ENCODE peak calls at places on chromosomes 3 and 15, in five cellular contexts. T is PC-3, J is GM23248, W is GM23338, D is neural progenitor cell. H is an unnamed sample. For H3K79me2 and H3F3A, the result is how much of the 10 kb centered on the place peaks cover.

GRCh38 chr3:23640472-23641146 is 165.1 kb upstream of the UBE2E1 start:
- DNase-seq in W (no peak), T (no peak), D (no peak), J (peak), H (no peak)

GRCh38 chr15:77023576-77024272 is 28.8 kb downstream of the PSTPIP1 start:
- DNase-seq in J (no peak), W (no peak), T (no peak), D (no peak), H (no peak)

GRCh38 chr15:80709542-80709941 is 14.4 kb downstream of the ABHD17C start:
- DNase-seq in T (peak), J (no peak), W (no peak), D (no peak), H (no peak)

GRCh38 chr3:134030382-134030753 is 643 bp upstream of the SLCO2A1 start:
- DNase-seq in D (peak), T (no peak), J (no peak), W (peak), H (no peak)

GRCh38 chr3:153414972-153415371 is 252.9 kb downstream of the RAP2B start:
- DNase-seq in J (no peak), T (no peak), D (no peak), W (no peak), H (no peak)

GRCh38 chr15:78811124-78811824 is at the start of gene ADAMTS7:
- DNase-seq in J (peak), W (peak), T (peak), D (peak), H (peak)

GRCh38 chr3:190701096-190701532 is 161.4 kb downstream of the GMNC start:
- DNase-seq in W (peak), J (peak), T (peak), D (peak), H (peak)

GRCh38 chr3:137768361-137769320 is 4.5 kb downstream of the SOX14 start:
- DNase-seq in W (peak), D (peak), J (peak), T (no peak), H (no peak)

GRCh38 chr15:89649013-89649625 is 6.1 kb downstream of the KIF7 start:
- DNase-seq in D (no peak), W (no peak), T (no peak), J (no peak), H (no peak)

GRCh38 chr3:183428140-183429023 is at the start of gene MCF2L2:
- DNase-seq in D (peak), W (peak), J (peak), T (peak), H (peak)

GRCh38 chr15:48790716-48791115 is 20.2 kb downstream of the CEP152 start:
- DNase-seq in T (no peak), D (no peak), J (peak), W (no peak), H (no peak)

GRCh38 chr3:189531271-189531670 is 99.9 kb upstream of the TP63 start:
- DNase-seq in J (no peak), W (no peak), D (no peak), T (no peak), H (no peak)

GRCh38 chr3:68787227-68787626 is 145.1 kb downstream of the TAFA4 start:
- DNase-seq in T (no peak), D (no peak), J (no peak), W (no peak), H (no peak)

GRCh38 chr3:108830991-108831390 is 8.4 kb downstream of the TRAT1 start:
- DNase-seq in D (peak), J (no peak), T (no peak), W (no peak), H (no peak)

GRCh38 chr15:80309769-80310384 is 57.9 kb upstream of the CTXND1 start:
- DNase-seq in T (peak), D (peak), W (peak), J (peak), H (no peak)

GRCh38 chr3:19147905-19148767 is at the start of gene KCNH8:
- DNase-seq in D (peak), T (no peak), W (peak), J (no peak), H (no peak)

GRCh38 chr15:86336051-86336788 is 256.5 kb downstream of the AGBL1 start:
- DNase-seq in D (no peak), J (peak), T (peak), W (no peak), H (peak)

GRCh38 chr3:146594843-146595482 is 10.2 kb downstream of the PLSCR5 start:
- DNase-seq in W (peak), T (peak), J (peak), D (peak), H (peak)

GRCh38 chr15:82047493-82048446 is 2.0 kb upstream of the MEX3B start:
- DNase-seq in W (peak), T (no peak), J (peak), D (peak), H (no peak)

GRCh38 chr3:60240558-60240957 is 1010.7 kb downstream of the FHIT start:
- DNase-seq in W (peak), D (peak), T (no peak), J (no peak), H (no peak)

GRCh38 chr15:58574612-58575011 is 142.8 kb downstream of the LIPC start:
- DNase-seq in W (no peak), J (no peak), D (no peak), T (no peak), H (no peak)

GRCh38 chr3:49674491-49674983 is 386 bp downstream of the APEH start:
- DNase-seq in D (no peak), T (no peak), W (peak), J (no peak), H (no peak)

GRCh38 chr3:38029400-38030125 is at the start of gene PLCD1:
- DNase-seq in W (peak), J (peak), T (no peak), D (peak), H (no peak)

GRCh38 chr3:138089091-138089490 is 26.3 kb downstream of the DZIP1L start:
- DNase-seq in W (no peak), T (peak), D (no peak), J (peak), H (no peak)

GRCh38 chr15:27454281-27455060 is 483.5 kb downstream of the GABRG3 start:
- DNase-seq in D (no peak), W (no peak), T (peak), J (peak), H (no peak)

DNA sequence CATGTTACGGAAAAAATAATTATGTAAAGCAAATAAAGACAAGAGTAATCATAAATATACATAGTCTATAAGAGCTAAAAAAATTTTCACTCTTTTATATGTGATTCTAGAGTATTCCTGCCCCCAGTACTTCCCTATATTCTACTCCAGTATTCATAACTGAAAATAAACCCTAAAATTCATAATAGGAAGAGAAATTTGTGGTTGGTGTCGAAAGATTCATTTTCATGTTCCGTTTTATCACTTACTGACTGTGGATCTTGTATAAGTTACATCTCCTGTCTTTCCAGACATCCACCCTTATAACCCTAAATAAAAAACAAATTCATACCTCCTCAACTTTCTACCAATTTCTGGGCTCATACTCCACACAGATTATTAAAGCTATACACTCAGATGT is 16.0 kb upstream of the MBNL1 start:
- DNase-seq in T (no peak), D (no peak), W (no peak), J (no peak), H (no peak)
- H3K79me2 ChIP-seq in T (under half), D (under half), W (under half), J (under half), H (under half)

DNA sequence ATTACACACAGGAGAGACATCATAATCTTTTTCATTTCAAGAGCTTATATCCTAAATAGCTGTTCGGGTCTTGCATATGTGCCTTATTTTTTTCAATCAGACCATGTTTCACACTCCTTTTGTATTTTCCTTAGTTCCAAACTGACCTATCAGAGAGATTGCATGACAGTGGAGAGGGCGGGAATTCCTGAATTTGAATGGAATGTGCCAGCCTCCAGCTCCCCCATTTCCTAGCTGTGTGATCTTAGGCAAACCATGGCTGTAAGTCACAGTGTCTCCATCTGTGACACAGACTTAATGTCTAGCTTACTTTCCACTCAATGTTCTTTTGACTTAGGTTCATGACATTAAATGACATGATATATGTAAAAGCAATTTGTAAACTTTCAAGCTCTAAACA is 62.0 kb upstream of the CSTA start:
- DNase-seq in W (peak), T (no peak), D (peak), J (no peak), H (no peak)
- H3F3A ChIP-seq in W (under half), T (under half), D (under half), J (under half), H (under half)

GRCh38 chr3:41163399-41163798 is 35.9 kb upstream of the CTNNB1 start:
- DNase-seq in D (no peak), W (no peak), T (no peak), J (no peak), H (no peak)
- H3K79me2 ChIP-seq in D (under half), W (under half), T (under half), J (under half), H (under half)

GRCh38 chr3:12363397-12364195 is 74.7 kb downstream of the PPARG start:
- DNase-seq in J (no peak), W (no peak), D (no peak), T (no peak), H (no peak)
- H3F3A ChIP-seq in J (under half), W (under half), D (under half), T (under half), H (under half)

GRCh38 chr15:63052128-63052826 is 9.7 kb downstream of the TPM1 start:
- DNase-seq in J (peak), D (no peak), W (no peak), T (no peak), H (no peak)
- H3K79me2 ChIP-seq in J (half or more), D (half or more), W (half or more), T (half or more), H (under half)

DNA sequence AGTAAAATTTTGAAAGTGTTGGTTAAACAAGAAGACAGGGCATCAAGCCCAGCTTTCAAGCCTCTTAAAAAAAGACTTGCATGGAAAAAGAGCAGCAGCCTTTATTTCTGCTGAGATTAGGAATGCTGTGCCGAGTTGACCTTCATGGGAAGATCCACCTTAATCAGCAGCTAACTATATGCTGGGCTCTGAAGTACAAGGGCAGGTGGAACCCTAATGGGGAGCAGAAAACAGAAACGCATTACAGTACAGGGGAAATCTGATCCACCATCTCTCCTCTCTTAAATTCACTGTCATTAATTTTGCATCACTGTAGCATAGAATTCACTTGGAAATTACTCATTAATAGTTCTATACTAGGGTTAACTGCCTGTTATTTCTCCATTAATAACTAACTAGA is 133.6 kb downstream of the GHSR start:
- DNase-seq in D (no peak), T (no peak), J (no peak), W (no peak), H (no peak)
- H3F3A ChIP-seq in D (under half), T (under half), J (half or more), W (under half), H (under half)

DNA sequence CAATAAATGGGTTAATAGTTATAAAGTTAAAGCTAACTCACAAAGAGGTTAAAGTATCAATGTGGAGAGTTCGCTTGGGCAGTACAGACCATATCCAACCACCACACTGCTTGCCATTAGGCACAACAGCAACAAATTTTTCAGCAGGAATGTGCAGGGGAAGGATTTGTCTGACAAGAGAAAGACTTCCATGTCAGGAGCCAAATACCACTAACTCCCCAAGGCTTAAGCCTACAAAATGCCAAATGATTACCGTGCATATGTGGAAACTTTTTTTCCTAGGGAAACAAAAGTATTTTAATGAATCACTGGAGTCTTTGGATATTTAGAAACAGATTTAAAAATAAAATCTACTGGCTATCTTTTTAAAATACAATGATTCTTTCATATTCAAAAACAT is 8.1 kb downstream of the VGLL3 start:
- DNase-seq in T (no peak), J (peak), W (no peak), D (no peak), H (no peak)
- H3K79me2 ChIP-seq in T (under half), J (half or more), W (under half), D (under half), H (under half)

DNA sequence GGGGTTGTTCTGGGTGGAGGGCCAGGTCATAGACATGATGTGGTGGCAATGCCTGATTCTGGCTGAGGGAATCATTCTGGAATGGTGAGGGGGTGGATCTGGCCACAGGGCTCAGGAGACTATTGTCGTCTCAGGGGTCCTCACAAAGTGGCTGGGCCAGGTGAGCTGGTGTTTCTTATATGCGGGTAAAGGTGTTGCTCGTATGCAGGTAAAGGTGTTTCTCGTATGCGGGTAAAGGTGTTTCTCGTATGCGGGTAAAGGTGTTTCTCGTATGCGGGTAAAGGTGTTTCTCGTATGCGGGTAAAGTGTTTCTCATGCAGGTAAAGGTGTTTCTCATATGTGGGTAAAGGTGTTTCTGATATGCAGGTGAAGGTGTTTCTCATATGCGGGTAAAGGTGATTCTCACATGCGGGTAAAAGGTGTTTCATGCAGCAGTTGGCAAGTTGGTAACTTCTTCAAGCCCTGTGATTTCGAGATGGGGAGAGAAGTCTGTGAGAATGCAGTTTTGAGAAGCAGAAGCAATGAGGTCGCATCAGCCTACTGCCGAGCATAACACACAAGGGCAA is 10.5 kb upstream of the MUC4 start:
- DNase-seq in J (no peak), T (no peak), D (peak), W (no peak), H (no peak)
- H3F3A ChIP-seq in J (under half), T (under half), D (under half), W (under half), H (under half)

GRCh38 chr3:90241481-90241880 is 1134.1 kb downstream of the EPHA3 start:
- DNase-seq in D (no peak), W (no peak), T (peak), J (peak), H (no peak)
- H3K79me2 ChIP-seq in D (under half), W (under half), T (under half), J (under half), H (under half)